ENCODE peak calls at places on chromosomes 5 and 9, in nine cellular contexts. Z, E, K, J, W, D, L, A and G are unnamed samples.

GRCh38 chr9:114174876-114175771 is 19.8 kb downstream of the COL27A1 start:
- DNase-seq in W (no peak), E (peak), A (no peak), Z (no peak), K (no peak), D (no peak), L (no peak), J (no peak), G (peak)

GRCh38 chr9:99038396-99038795 is 66.5 kb upstream of the TGFBR1 start:
- DNase-seq in W (peak), Z (no peak), J (no peak), E (no peak), A (no peak), D (no peak), K (no peak), L (no peak), G (no peak)

GRCh38 chr5:127957183-127957582 is 126.4 kb upstream of the SLC12A2 start:
- DNase-seq in Z (no peak), E (peak), W (peak), D (no peak), K (no peak), L (peak), J (no peak), A (no peak), G (peak)

GRCh38 chr5:31530541-31531265 is 1.2 kb downstream of the DROSHA start:
- DNase-seq in E (no peak), J (no peak), W (no peak), D (no peak), K (no peak), A (no peak), Z (no peak), L (no peak), G (peak)

GRCh38 chr9:112861155-112861554 is 29.5 kb downstream of the SLC46A2 start:
- DNase-seq in L (no peak), Z (no peak), W (no peak), A (no peak), E (no peak), K (no peak), D (no peak), J (no peak), G (no peak)

GRCh38 chr5:126956991-126957390 is 73.4 kb downstream of the MARCHF3 start:
- DNase-seq in E (no peak), A (no peak), K (no peak), W (no peak), D (no peak), L (no peak), J (no peak), Z (no peak), G (no peak)

GRCh38 chr5:531749-532315 is 7.6 kb upstream of the SLC9A3 start:
- DNase-seq in Z (no peak), W (no peak), K (no peak), D (no peak), L (no peak), E (no peak), A (no peak), J (no peak), G (no peak)

GRCh38 chr9:81609782-81610738 is 79.3 kb downstream of the TLE1 start:
- DNase-seq in E (peak), W (no peak), A (no peak), K (no peak), L (no peak), J (peak), Z (peak), D (no peak), G (peak)

GRCh38 chr5:16390825-16391224 is 74.8 kb downstream of the ZNF622 start:
- DNase-seq in E (no peak), D (no peak), A (no peak), K (no peak), J (no peak), L (no peak), W (no peak), Z (no peak), G (no peak)

GRCh38 chr5:32850792-32851191 is 139.7 kb downstream of the NPR3 start:
- DNase-seq in E (no peak), Z (no peak), K (no peak), D (no peak), L (no peak), J (no peak), W (no peak), A (no peak), G (no peak)

GRCh38 chr5:60487466-60487865 is 212.5 kb downstream of the DEPDC1B start:
- DNase-seq in D (no peak), K (no peak), W (no peak), J (no peak), A (no peak), Z (no peak), E (no peak), L (no peak), G (peak)

GRCh38 chr5:129807162-129807814 is 59.4 kb downstream of the MINAR2 start:
- DNase-seq in W (no peak), E (no peak), J (no peak), A (no peak), L (no peak), D (no peak), Z (no peak), K (no peak), G (no peak)

GRCh38 chr5:151068189-151068570 is 12.7 kb downstream of the TNIP1 start:
- DNase-seq in J (no peak), D (no peak), W (no peak), E (no peak), K (no peak), Z (no peak), A (no peak), L (no peak), G (no peak)

GRCh38 chr5:58009754-58010153 is 450.1 kb downstream of the PLK2 start:
- DNase-seq in Z (no peak), W (no peak), L (no peak), J (no peak), E (no peak), K (no peak), D (no peak), A (no peak), G (no peak)